ENCODE peak calls at places on chromosomes 13 and 19, in four cellular contexts. O is K562, S is GM12891, H is GM12878. B is an unnamed sample.

GRCh38 chr19:37977992-37978391 is 71.0 kb downstream of the SIPA1L3 start:
- DNase-seq in S (no peak), O (no peak), H (no peak), B (no peak)

GRCh38 chr19:5148794-5149190 is 179.9 kb downstream of the KDM4B start:
- DNase-seq in H (no peak), O (no peak), S (no peak), B (no peak)

GRCh38 chr19:43738780-43739211 is 16.0 kb downstream of the SMG9 start:
- DNase-seq in O (no peak), S (no peak), H (no peak), B (no peak)

GRCh38 chr13:27022571-27023311 is 148.9 kb downstream of the USP12 start:
- DNase-seq in H (no peak), S (no peak), O (peak; percentile 46), B (no peak)

GRCh38 chr13:48478401-48478800 is 54.5 kb downstream of the RCBTB2 start:
- DNase-seq in S (no peak), O (no peak), H (no peak), B (no peak)

GRCh38 chr19:36488816-36489138 is 584 bp downstream of the ZNF566 start:
- DNase-seq in S (no peak), O (peak; percentile 56), H (no peak), B (peak; percentile 49)

GRCh38 chr13:80931118-80931517 is 590.2 kb upstream of the SPRY2 start:
- DNase-seq in H (no peak), S (no peak), O (no peak), B (no peak)

GRCh38 chr13:109625156-109625555 is 161.2 kb downstream of the IRS2 start:
- DNase-seq in H (no peak), S (no peak), O (no peak), B (no peak)

GRCh38 chr19:53094749-53095575 is 8.3 kb downstream of the ZNF160 start:
- DNase-seq in H (no peak), O (peak; percentile 18), S (peak; percentile 13), B (no peak)

GRCh38 chr19:47573076-47574026 is at the start of gene ZNF541:
- DNase-seq in S (peak; percentile 23), H (no peak), O (peak; percentile 43), B (peak; percentile 20)
- TF ChIP-seq POLR2AphosphoS5 in S (no peak), H (no peak), O (no peak), B (no peak)

GRCh38 chr13:79044415-79044814 is 361.6 kb downstream of the RBM26 start:
- DNase-seq in O (no peak), H (no peak), S (no peak), B (no peak)
- TF ChIP-seq SPI1 in O (no peak), H (no peak), S (no peak), B (no peak)

DNA sequence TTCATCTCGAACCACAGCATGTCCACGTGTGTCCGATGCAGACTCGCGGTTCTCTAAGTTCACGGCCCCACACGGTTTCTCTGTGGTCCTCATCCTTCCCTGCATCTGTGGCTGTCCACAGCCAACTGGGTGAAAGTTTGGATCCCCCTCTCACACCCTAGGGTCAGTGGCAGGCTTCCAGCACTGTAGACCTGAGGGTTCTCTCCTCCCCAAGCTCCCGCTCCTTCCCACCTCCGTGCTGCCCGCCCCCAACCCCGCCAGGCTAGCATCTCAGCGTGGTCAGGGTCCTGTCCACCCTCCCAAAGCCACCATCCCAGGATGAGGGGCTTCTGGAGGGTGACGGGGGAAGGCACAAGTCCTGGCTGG is 3.0 kb downstream of the ANGPTL4 start:
- DNase-seq in S (no peak), H (no peak), O (no peak), B (no peak)
- TF ChIP-seq POLR2AphosphoS5 in S (no peak), H (no peak), O (no peak), B (no peak)

GRCh38 chr13:99385161-99385560 is 78.0 kb upstream of the GPR183 start:
- DNase-seq in O (no peak), S (no peak), H (no peak), B (no peak)

GRCh38 chr13:99384468-99384867 is 77.3 kb upstream of the GPR183 start:
- DNase-seq in H (no peak), S (no peak), O (no peak), B (no peak)

GRCh38 chr13:99386495-99386894 is 79.3 kb upstream of the GPR183 start:
- DNase-seq in H (no peak), S (no peak), O (no peak), B (no peak)

GRCh38 chr13:99386911-99387788 is 80.0 kb upstream of the GPR183 start:
- DNase-seq in O (peak; percentile 66), S (peak; percentile 71), H (peak; percentile 66), B (peak; percentile 49)

GRCh38 chr13:99385940-99386339 is 78.7 kb upstream of the GPR183 start:
- DNase-seq in O (no peak), H (no peak), S (no peak), B (no peak)
- TF ChIP-seq SPI1 in O (no peak), H (no peak), S (no peak), B (no peak)

DNA sequence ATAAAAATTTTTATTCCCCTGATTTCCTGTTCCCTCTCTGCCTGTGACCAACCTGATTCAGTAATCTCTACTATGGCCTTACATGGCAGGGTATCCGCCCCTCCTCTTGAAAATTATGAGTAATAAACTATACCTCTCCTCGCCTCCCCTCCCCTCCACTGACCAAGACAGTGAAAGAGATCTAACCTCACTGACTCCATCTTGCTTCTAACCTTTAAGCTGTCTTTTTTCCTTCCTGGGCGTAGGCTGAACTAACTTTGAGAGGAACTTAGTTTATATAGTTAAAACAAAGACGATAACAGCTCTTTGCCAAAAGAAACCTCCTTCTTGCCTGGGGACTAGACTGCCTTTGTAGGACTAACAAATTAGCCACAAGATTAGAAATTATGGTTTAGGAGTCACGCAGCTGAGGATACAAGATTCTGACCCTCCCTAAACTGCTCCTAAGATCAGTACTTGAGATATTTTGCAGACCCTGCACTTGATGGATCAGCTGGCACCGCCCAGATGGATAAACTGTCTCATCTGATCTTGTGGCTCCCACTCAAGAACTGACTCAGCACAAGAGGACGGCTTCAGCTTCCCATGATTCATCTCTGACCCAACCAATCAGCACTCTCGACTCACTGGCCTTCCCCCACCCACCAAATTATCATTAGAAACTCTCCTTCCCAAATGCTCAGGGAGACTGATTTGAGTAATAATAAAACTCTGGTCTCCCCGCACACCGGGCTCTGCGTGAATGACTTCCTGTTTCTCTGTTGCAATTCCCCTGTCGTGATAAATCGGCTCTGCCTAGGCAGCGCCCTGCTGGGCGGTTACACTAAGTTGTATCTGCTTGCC is 187.1 kb downstream of the TDRD3 start:
- DNase-seq in O (peak; percentile 26), H (no peak), S (no peak), B (peak; percentile 72)
- TF ChIP-seq POLR2AphosphoS5 in O (no peak), H (no peak), S (no peak), B (peak; percentile 14)

GRCh38 chr19:13366529-13367143 is 139.6 kb downstream of the CACNA1A start:
- DNase-seq in S (no peak), H (no peak), O (peak; percentile 57), B (no peak)
- TF ChIP-seq SPI1 in S (no peak), H (no peak), O (no peak), B (no peak)

DNA sequence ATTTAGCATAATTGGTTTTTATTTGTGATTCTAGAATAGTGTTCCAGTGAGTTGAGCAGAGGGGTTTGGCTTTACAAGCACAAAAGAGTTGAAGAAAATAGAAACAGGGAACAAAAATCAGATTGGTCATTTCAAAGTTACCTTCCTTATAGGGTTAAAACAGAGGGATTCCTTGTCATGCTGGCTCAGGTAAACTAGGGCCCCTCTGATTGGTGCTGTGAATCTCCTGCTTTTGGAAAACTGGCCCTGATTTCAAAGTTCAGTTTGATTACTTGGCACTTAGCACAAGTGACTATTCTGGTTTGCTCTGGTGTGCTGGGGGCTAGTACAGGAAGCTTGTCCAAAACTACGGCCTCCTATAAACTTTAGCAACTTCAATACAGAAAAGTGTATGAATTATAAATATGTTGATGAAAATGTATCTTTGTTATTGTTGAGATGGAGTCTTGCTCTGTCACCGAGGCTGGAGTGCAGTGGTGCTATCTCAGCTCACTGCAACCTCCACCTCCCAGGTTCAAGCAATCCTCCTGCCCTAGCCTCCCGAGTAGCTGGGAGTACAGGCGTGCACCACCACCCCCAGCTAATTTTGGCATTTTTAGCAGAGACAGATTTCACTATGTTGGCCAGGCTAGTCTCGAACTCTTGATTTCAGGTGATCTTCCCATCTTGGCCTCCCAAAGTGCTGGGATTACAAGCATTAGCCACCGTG is 1.9 kb upstream of the MRPS31 start:
- DNase-seq in O (no peak), S (no peak), H (no peak), B (no peak)
- TF ChIP-seq POLR2AphosphoS5 in O (no peak), S (no peak), H (no peak), B (no peak)

GRCh38 chr19:30391052-30391451 is 18.9 kb downstream of the ZNF536 start:
- DNase-seq in O (no peak), S (no peak), H (no peak), B (no peak)

GRCh38 chr19:30391554-30392551 is 19.7 kb downstream of the ZNF536 start:
- DNase-seq in O (no peak), S (no peak), H (no peak), B (no peak)

GRCh38 chr19:30393729-30394480 is 21.7 kb downstream of the ZNF536 start:
- DNase-seq in O (no peak), S (no peak), H (no peak), B (no peak)

GRCh38 chr19:30394481-30395151 is 22.4 kb downstream of the ZNF536 start:
- DNase-seq in O (no peak), S (no peak), H (no peak), B (no peak)

DNA sequence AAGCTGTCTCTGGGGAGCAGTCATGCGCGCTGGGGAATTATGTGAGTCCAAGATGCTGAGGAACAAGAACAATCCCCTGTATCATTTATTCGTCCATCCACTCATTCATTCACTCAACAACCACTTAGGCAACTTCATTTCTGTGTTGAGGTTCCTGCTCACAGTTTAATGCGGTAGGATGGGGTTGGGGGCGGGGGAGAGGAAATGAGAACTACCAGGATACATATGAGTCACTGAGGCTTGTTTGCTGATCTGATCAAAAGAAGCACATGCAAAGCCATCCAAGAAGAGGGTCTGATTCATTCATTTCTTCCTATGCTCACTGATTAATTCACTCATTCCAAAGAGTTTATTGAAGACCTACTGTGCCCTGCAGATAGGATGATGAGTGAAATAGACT is 20.9 kb downstream of the ZNF536 start:
- DNase-seq in O (no peak), H (no peak), S (no peak), B (no peak)
- TF ChIP-seq SPI1 in O (no peak), H (no peak), S (no peak), B (no peak)

DNA sequence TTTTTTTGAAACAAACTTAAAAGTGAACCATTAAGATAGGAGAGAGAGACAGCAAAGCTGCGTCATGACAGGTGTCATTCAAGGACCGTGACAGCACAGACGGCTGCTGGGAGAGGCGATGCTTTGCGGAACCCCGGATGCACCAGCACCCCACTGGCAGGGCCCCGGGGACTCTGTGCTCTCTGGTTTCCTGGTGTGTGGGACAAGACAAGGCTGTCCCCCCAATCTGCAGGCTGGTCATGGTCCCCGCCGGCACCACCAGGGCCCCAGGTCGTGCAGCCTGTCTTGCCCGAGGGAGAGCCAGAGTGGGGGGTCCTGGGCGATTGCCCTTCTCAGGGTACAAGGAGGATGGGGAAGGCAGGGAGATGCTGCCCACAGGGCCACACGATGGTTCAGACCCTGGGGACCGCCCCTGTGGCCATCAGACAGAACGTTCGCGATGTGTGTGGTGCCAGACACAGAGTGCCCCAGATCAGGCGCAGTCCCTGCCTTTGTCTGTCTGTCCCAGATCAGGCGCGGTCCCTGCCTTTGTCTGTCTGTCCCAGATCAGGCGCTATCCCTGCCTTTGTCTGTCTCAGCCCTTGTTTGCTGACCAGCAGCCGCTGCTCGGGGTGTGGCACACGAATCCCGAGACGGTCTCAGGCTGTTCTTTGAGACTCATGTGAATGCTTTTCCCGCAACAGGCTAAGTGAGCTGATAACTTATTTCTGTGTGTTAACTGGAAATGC is 36.1 kb downstream of the ADPRHL1 start:
- DNase-seq in O (no peak), H (no peak), S (no peak), B (no peak)
- TF ChIP-seq POLR2AphosphoS5 in O (no peak), H (no peak), S (no peak), B (no peak)